ENCODE peak calls at places on chromosomes 16 and 17, in six cellular contexts. N, R, T, J, Q and P are unnamed samples. For H3K4me1 and H3K9me3, the result is how much of the 10 kb centered on the place peaks cover.

GRCh38 chr17:69012895-69013805 is 47.6 kb downstream of the ABCA9 start:
- DNase-seq in N (no peak), R (no peak), T (peak), J (no peak), Q (peak), P (no peak)

GRCh38 chr17:4003501-4004421 is 39.5 kb upstream of the ATP2A3 start:
- DNase-seq in N (peak), R (peak), T (no peak), J (peak), Q (no peak), P (peak)

GRCh38 chr17:2701161-2701995 is 10.2 kb downstream of the CLUH start:
- DNase-seq in N (no peak), R (peak), T (peak), J (peak), Q (no peak), P (no peak)

GRCh38 chr17:82884341-82884871 is 44.6 kb upstream of the ZNF750 start:
- DNase-seq in N (no peak), R (peak), T (no peak), J (peak), Q (peak), P (no peak)

GRCh38 chr16:1154291-1154886 is 1.5 kb downstream of the CACNA1H start:
- DNase-seq in N (no peak), R (no peak), T (peak), J (no peak), Q (no peak), P (no peak)

GRCh38 chr17:1186214-1186820 is 6.5 kb upstream of the ABR start:
- DNase-seq in N (no peak), R (peak), T (no peak), J (no peak), Q (no peak), P (no peak)

GRCh38 chr16:15434079-15434424 is 336 bp upstream of the BMERB1 start:
- DNase-seq in N (no peak), R (no peak), T (no peak), J (no peak), Q (no peak), P (no peak)

GRCh38 chr16:5027086-5027485 is 6.6 kb downstream of the NAGPA start:
- DNase-seq in N (no peak), R (no peak), T (no peak), J (no peak), Q (no peak), P (no peak)

GRCh38 chr17:36089888-36090836 is at the start of gene CCL3:
- DNase-seq in N (peak), R (no peak), T (no peak), J (no peak), Q (no peak), P (peak)

GRCh38 chr17:6437466-6437865 is 2.5 kb upstream of the AIPL1 start:
- DNase-seq in N (no peak), R (no peak), T (no peak), J (no peak), Q (no peak), P (no peak)

GRCh38 chr17:79942591-79943353 is 92.9 kb downstream of the TBC1D16 start:
- DNase-seq in N (peak), R (peak), T (peak), J (peak), Q (peak), P (peak)

GRCh38 chr17:54899721-54900456 is 763 bp upstream of the TOM1L1 start:
- DNase-seq in N (peak), R (no peak), T (no peak), J (no peak), Q (no peak), P (no peak)

GRCh38 chr16:67641779-67642708 is 2.9 kb upstream of the CARMIL2 start:
- DNase-seq in N (peak), R (no peak), T (no peak), J (peak), Q (peak), P (no peak)

GRCh38 chr16:57509231-57509923 is 23.1 kb upstream of the DOK4 start:
- DNase-seq in N (no peak), R (no peak), T (no peak), J (no peak), Q (no peak), P (no peak)

GRCh38 chr17:31144427-31144826 is 49.6 kb downstream of the NF1 start:
- DNase-seq in N (no peak), R (no peak), T (no peak), J (no peak), Q (no peak), P (no peak)

GRCh38 chr16:28140788-28141618 is 70.8 kb downstream of the XPO6 start:
- DNase-seq in N (peak), R (no peak), T (no peak), J (no peak), Q (no peak), P (peak)

GRCh38 chr16:11542069-11542775 is 44.5 kb downstream of the LITAF start:
- DNase-seq in N (no peak), R (no peak), T (no peak), J (no peak), Q (peak), P (no peak)

GRCh38 chr17:35743911-35744328 is 9.1 kb downstream of the GAS2L2 start:
- DNase-seq in N (no peak), R (no peak), T (no peak), J (no peak), Q (peak), P (no peak)

GRCh38 chr17:41613277-41614082 is 913 bp upstream of the KRT16 start:
- DNase-seq in N (no peak), R (no peak), T (no peak), J (no peak), Q (no peak), P (no peak)

GRCh38 chr17:29577778-29578211 is 9.3 kb downstream of the TP53I13 start:
- DNase-seq in N (no peak), R (no peak), T (peak), J (peak), Q (peak), P (no peak)

GRCh38 chr17:58329808-58330543 is 1.4 kb upstream of the TSPOAP1 start:
- DNase-seq in N (no peak), R (no peak), T (no peak), J (no peak), Q (no peak), P (no peak)

GRCh38 chr16:24018485-24018884 is 182.7 kb downstream of the PRKCB start:
- DNase-seq in N (no peak), R (no peak), T (no peak), J (no peak), Q (no peak), P (no peak)

GRCh38 chr17:10117581-10118001 is 80.8 kb downstream of the GAS7 start:
- DNase-seq in N (peak), R (peak), T (no peak), J (no peak), Q (no peak), P (peak)

GRCh38 chr16:80554037-80554436 is 13.2 kb downstream of the DYNLRB2 start:
- DNase-seq in N (no peak), R (no peak), T (no peak), J (no peak), Q (no peak), P (no peak)

GRCh38 chr17:78176548-78177025 is 8.2 kb downstream of the SYNGR2 start:
- DNase-seq in N (peak), R (peak), T (peak), J (peak), Q (peak), P (peak)

GRCh38 chr17:7347630-7348477 is 4.1 kb upstream of the KCTD11 start:
- DNase-seq in N (no peak), R (no peak), T (no peak), J (no peak), Q (no peak), P (no peak)

GRCh38 chr17:42348104-42348503 is 40.1 kb downstream of the STAT3 start:
- DNase-seq in N (no peak), R (no peak), T (no peak), J (no peak), Q (no peak), P (no peak)

GRCh38 chr16:23557779-23558330 is 328 bp downstream of the UBFD1 start:
- DNase-seq in N (peak), R (no peak), T (peak), J (peak), Q (peak), P (peak)

GRCh38 chr16:1542533-1542932 is 9.1 kb downstream of the TMEM204 start:
- DNase-seq in N (no peak), R (no peak), T (no peak), J (no peak), Q (no peak), P (no peak)

GRCh38 chr17:7803981-7804380 is 30.0 kb upstream of the KDM6B start:
- DNase-seq in N (peak), R (peak), T (no peak), J (no peak), Q (peak), P (peak)

GRCh38 chr16:86020971-86021370 is 122.0 kb downstream of the IRF8 start:
- DNase-seq in N (no peak), R (no peak), T (no peak), J (no peak), Q (no peak), P (no peak)

GRCh38 chr16:87834015-87834667 is 35.2 kb downstream of the SLC7A5 start:
- DNase-seq in N (no peak), R (no peak), T (no peak), J (peak), Q (no peak), P (no peak)

GRCh38 chr16:14306485-14307058 is 235.5 kb downstream of the MRTFB start:
- DNase-seq in N (no peak), R (no peak), T (no peak), J (peak), Q (no peak), P (no peak)
- H3K4me1 ChIP-seq in N (half or more), R (under half), T (under half), J (under half), Q (under half), P (half or more)

GRCh38 chr17:61313515-61314326 is 85.9 kb upstream of the TBX2 start:
- DNase-seq in N (peak), R (no peak), T (no peak), J (no peak), Q (no peak), P (no peak)

GRCh38 chr17:61316633-61317032 is 83.0 kb upstream of the TBX2 start:
- DNase-seq in N (no peak), R (no peak), T (no peak), J (no peak), Q (no peak), P (no peak)

GRCh38 chr17:61312406-61313295 is 87.0 kb upstream of the TBX2 start:
- DNase-seq in N (no peak), R (no peak), T (no peak), J (no peak), Q (no peak), P (no peak)

GRCh38 chr17:61317779-61318178 is 81.9 kb upstream of the TBX2 start:
- DNase-seq in N (no peak), R (no peak), T (no peak), J (no peak), Q (no peak), P (no peak)

GRCh38 chr17:61314368-61315078 is 85.1 kb upstream of the TBX2 start:
- DNase-seq in N (peak), R (no peak), T (peak), J (no peak), Q (peak), P (no peak)
- TF ChIP-seq CTCF in N (no peak), R (no peak), T (peak), J (no peak), Q (peak), P (no peak)

GRCh38 chr16:76038097-76038496 is 239.1 kb upstream of the CNTNAP4 start:
- DNase-seq in N (no peak), R (no peak), T (no peak), J (no peak), Q (no peak), P (no peak)
- H3K9me3 ChIP-seq in N (under half), R (under half), T (under half), J (under half), Q (under half), P (under half)

GRCh38 chr17:17754719-17755686 is 73.7 kb downstream of the RAI1 start:
- DNase-seq in N (no peak), R (no peak), T (no peak), J (no peak), Q (no peak), P (no peak)
- H3K4me1 ChIP-seq in N (under half), R (under half), T (under half), J (under half), Q (under half), P (under half)